ENCODE peak calls at places on chromosomes 3 and 15, in nine cellular contexts. G is LNCaP clone FGC; E is AG10803; I is NCI-H1694; J is activated naive CD4-positive, alpha-beta T cell treated with Interleukin-2 at 50 U/mL for 16 hours; V is stimulated activated CD4-positive, alpha-beta T cell treated with anti-CD3 and anti-CD28 coated beads, TNF-alpha, amount 100 ng/mL, for 24 hours; O is chondrocyte; X is GM20000; R is T follicular helper cell. Z is an unnamed sample.

GRCh38 chr15:60212536-60212935 is 185.2 kb downstream of the ANXA2 start:
- DNase-seq in X (no peak), J (no peak), O (no peak), V (no peak), E (peak; percentile 31), R (no peak), G (no peak), I (no peak), Z (no peak)

GRCh38 chr3:18987862-18988447 is 160.4 kb upstream of the KCNH8 start:
- DNase-seq in G (peak; percentile 19), E (no peak), O (no peak), X (no peak), V (no peak), I (peak; percentile 43), R (no peak), J (no peak), Z (no peak)

GRCh38 chr3:15478300-15478979 is 43.1 kb downstream of the COLQ start:
- DNase-seq in E (no peak), R (no peak), V (no peak), X (no peak), O (no peak), I (no peak), G (no peak), J (no peak), Z (no peak)

GRCh38 chr3:170356596-170357175 is 829 bp upstream of the SKIL start:
- DNase-seq in G (peak; percentile 46), E (peak; percentile 86), I (peak; percentile 31), X (peak; percentile 91), R (peak; percentile 19), V (peak; percentile 15), O (peak; percentile 94), J (peak; percentile 57), Z (peak; percentile 79)

GRCh38 chr3:96354106-96354505 is 460.3 kb upstream of the EPHA6 start:
- DNase-seq in X (no peak), G (no peak), V (no peak), E (no peak), O (no peak), R (no peak), J (no peak), I (no peak), Z (no peak)

GRCh38 chr15:85849946-85850345 is 55.2 kb upstream of the KLHL25 start:
- DNase-seq in I (no peak), X (no peak), J (no peak), R (no peak), V (no peak), E (no peak), O (no peak), G (no peak), Z (no peak)

GRCh38 chr3:23174426-23175039 is 28.6 kb upstream of the UBE2E2 start:
- DNase-seq in R (no peak), I (no peak), G (no peak), J (no peak), E (no peak), X (no peak), V (no peak), O (no peak), Z (no peak)

GRCh38 chr15:73631915-73632669 is 1.1 kb downstream of the NPTN start:
- DNase-seq in J (no peak), O (no peak), V (no peak), X (no peak), I (no peak), E (peak; percentile 57), G (no peak), R (no peak), Z (no peak)

GRCh38 chr3:36700537-36701248 is 63.7 kb downstream of the DCLK3 start:
- DNase-seq in J (peak; percentile 16), X (peak; percentile 53), G (peak; percentile 22), E (peak; percentile 77), I (peak; percentile 38), R (peak; percentile 5), V (no peak), O (no peak), Z (peak; percentile 9)

GRCh38 chr15:55289573-55290360 is at the start of gene RAB27A:
- DNase-seq in X (peak; percentile 89), O (no peak), I (peak; percentile 19), J (peak; percentile 84), R (peak; percentile 58), G (no peak), V (peak; percentile 66), E (peak; percentile 61), Z (peak; percentile 84)

GRCh38 chr15:90650117-90650955 is 66.8 kb upstream of the BLM start:
- DNase-seq in J (no peak), X (no peak), V (no peak), R (no peak), I (no peak), E (peak; percentile 20), G (no peak), O (no peak), Z (no peak)

GRCh38 chr15:100353469-100353868 is 11.7 kb upstream of the ADAMTS17 start:
- DNase-seq in V (no peak), E (no peak), G (no peak), R (no peak), J (no peak), X (no peak), I (no peak), O (no peak), Z (no peak)

Z was measured in T-helper 2 cell treated with Interferon-gamma antibody and Interleukin-4, amounts not matched to agents 5 μg/mL and 100 μg/mL, for 36 hours.